ENCODE peak calls at places on chromosomes 7 and 10, in five cellular contexts. O is Calu3, F is stomach, P is MCF 10A, U is brain microvascular endothelial cell. D is an unnamed sample.

GRCh38 chr7:157978766-157979165 is 608.9 kb downstream of the PTPRN2 start:
- DNase-seq in O (no peak), F (no peak), P (no peak), U (no peak), D (no peak)

GRCh38 chr10:71643904-71644303 is 75.7 kb downstream of the C10orf105 start:
- DNase-seq in O (no peak), F (no peak), P (no peak), U (no peak), D (no peak)

GRCh38 chr7:51430480-51431086 is 114.0 kb upstream of the COBL start:
- DNase-seq in O (peak), F (no peak), P (peak), U (peak), D (no peak)

GRCh38 chr7:139522830-139523198 is 671 bp upstream of the CLEC2L start:
- DNase-seq in O (no peak), F (no peak), P (no peak), U (no peak), D (no peak)

GRCh38 chr7:114533151-114533550 is 118.5 kb downstream of the FOXP2 start:
- DNase-seq in O (no peak), F (no peak), P (no peak), U (no peak), D (no peak)

GRCh38 chr10:109922976-109923921 is at the start of gene XPNPEP1:
- DNase-seq in O (peak), F (peak), P (peak), U (peak), D (peak)

GRCh38 chr7:23012186-23012585 is 1.7 kb downstream of the HYCC1 start:
- DNase-seq in O (no peak), F (no peak), P (no peak), U (no peak), D (no peak)

GRCh38 chr7:47967708-47968107 is 11.7 kb downstream of the HUS1 start:
- DNase-seq in O (no peak), F (no peak), P (no peak), U (no peak), D (no peak)

GRCh38 chr7:84548366-84549085 is 353.9 kb upstream of the SEMA3A start:
- DNase-seq in O (no peak), F (no peak), P (no peak), U (peak), D (no peak)

GRCh38 chr10:68625316-68625921 is 65.3 kb downstream of the TET1 start:
- DNase-seq in O (no peak), F (no peak), P (no peak), U (no peak), D (no peak)

GRCh38 chr7:124724516-124725192 is 40.9 kb downstream of the GPR37 start:
- DNase-seq in O (no peak), F (no peak), P (no peak), U (no peak), D (no peak)

GRCh38 chr7:55144333-55144954 is 125.6 kb downstream of the EGFR start:
- DNase-seq in O (peak), F (no peak), P (no peak), U (no peak), D (no peak)

GRCh38 chr10:19966751-19967150 is 150.5 kb downstream of the PLXDC2 start:
- DNase-seq in O (no peak), F (no peak), P (no peak), U (no peak), D (no peak)

GRCh38 chr10:29746080-29746797 is 111.5 kb upstream of the SVIL start:
- DNase-seq in O (no peak), F (no peak), P (no peak), U (peak), D (peak)

GRCh38 chr10:90274721-90275468 is 573.5 kb downstream of the KIF20B start:
- DNase-seq in O (no peak), F (no peak), P (peak), U (no peak), D (no peak)

GRCh38 chr10:5168897-5169296 is 16.1 kb downstream of the AKR1C8 start:
- DNase-seq in O (no peak), F (no peak), P (no peak), U (no peak), D (no peak)

GRCh38 chr7:42227523-42227922 is 9.5 kb downstream of the GLI3 start:
- DNase-seq in O (no peak), F (no peak), P (no peak), U (no peak), D (no peak)

GRCh38 chr7:42226354-42226941 is 10.6 kb downstream of the GLI3 start:
- DNase-seq in O (no peak), F (no peak), P (no peak), U (no peak), D (no peak)

GRCh38 chr7:42224391-42225003 is 12.5 kb downstream of the GLI3 start:
- DNase-seq in O (no peak), F (no peak), P (no peak), U (no peak), D (no peak)

GRCh38 chr7:42231043-42231442 is 6.0 kb downstream of the GLI3 start:
- DNase-seq in O (no peak), F (no peak), P (no peak), U (no peak), D (no peak)

DNA sequence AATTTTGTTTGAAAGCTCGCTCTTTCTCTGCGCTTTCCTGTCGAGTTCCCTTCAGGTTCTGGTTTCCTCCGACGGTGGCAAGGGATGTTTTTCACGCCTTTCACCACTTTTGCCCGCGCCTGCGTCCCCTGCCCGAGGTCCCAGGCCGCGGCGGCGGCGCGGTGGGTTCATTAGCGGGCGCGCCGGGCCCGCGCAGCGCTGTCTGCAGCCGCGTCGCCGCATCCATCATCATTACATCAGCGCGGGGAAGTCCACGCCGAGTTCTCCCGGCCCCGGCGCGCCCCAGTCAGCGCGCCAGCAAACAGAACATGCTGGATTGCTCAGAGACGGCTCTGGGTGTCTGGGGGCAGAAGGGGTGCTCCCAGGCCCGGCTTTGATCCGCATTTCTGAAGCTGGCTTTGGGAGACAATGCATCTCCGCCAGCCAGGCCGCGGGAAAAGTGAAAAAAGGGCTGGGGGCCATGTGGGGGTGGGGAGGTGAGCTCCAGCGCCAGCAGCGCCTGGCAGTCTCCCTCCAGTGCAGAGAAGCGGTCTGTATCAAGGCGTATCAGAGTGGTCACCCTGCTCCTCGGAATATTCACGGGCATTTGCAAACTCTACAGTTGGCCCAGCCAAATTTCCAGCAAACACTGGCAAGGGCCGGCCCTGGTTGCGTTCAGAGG is 8.9 kb downstream of the GLI3 start:
- DNase-seq in O (no peak), F (no peak), P (no peak), U (peak), D (no peak)
- TF ChIP-seq CTCF in O (no peak), F (no peak), P (no peak), U (no peak), D (no peak)

GRCh38 chr7:46933596-46933995 is 648.3 kb downstream of the TNS3 start:
- DNase-seq in O (no peak), F (no peak), P (peak), U (no peak), D (no peak)

GRCh38 chr7:46932266-46932655 is 649.6 kb downstream of the TNS3 start:
- DNase-seq in O (no peak), F (no peak), P (no peak), U (no peak), D (no peak)

GRCh38 chr7:46934198-46934825 is 647.6 kb downstream of the TNS3 start:
- DNase-seq in O (no peak), F (no peak), P (peak), U (peak), D (no peak)

GRCh38 chr7:46930336-46930735 is 651.6 kb downstream of the TNS3 start:
- DNase-seq in O (peak), F (no peak), P (peak), U (peak), D (no peak)

GRCh38 chr7:46932656-46933424 is 649.1 kb downstream of the TNS3 start:
- DNase-seq in O (peak), F (no peak), P (peak), U (peak), D (no peak)
- TF ChIP-seq CTCF in O (no peak), F (no peak), P (peak), U (peak), D (peak)

GRCh38 chr7:127592550-127592949 is 986 bp upstream of the FSCN3 start:
- DNase-seq in O (no peak), F (no peak), P (no peak), U (no peak), D (no peak)

GRCh38 chr7:127600885-127601284 is 7.3 kb downstream of the FSCN3 start:
- DNase-seq in O (no peak), F (no peak), P (no peak), U (no peak), D (no peak)

GRCh38 chr7:127594490-127594889 is 954 bp downstream of the FSCN3 start:
- DNase-seq in O (no peak), F (no peak), P (no peak), U (no peak), D (no peak)

DNA sequence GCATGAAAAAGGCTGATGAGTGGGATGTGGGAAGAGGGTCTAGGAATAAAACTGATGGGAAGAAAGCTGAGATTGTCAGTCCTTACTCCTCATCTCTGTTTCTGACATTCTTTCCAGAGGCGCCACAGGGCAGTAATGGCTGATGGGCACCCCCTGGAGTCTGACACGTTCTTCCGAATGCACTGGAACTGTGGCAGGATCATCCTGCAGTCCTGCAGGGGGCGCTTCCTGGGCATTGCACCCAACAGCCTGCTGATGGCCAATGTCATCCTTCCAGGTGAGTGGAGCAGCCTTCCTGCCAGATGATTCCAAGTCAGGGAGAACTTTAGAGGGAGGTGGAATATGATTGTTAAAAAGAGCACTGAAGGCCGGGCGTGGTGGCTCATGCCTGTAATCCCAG is 4.8 kb downstream of the FSCN3 start:
- DNase-seq in O (peak), F (no peak), P (peak), U (no peak), D (no peak)
- TF ChIP-seq CTCF in O (no peak), F (no peak), P (peak), U (peak), D (no peak)

GRCh38 chr7:50073093-50073492 is 20.0 kb downstream of the ZPBP start:
- DNase-seq in O (no peak), F (no peak), P (no peak), U (no peak), D (no peak)

GRCh38 chr7:50068850-50069551 is 24.0 kb downstream of the ZPBP start:
- DNase-seq in O (peak), F (peak), P (peak), U (peak), D (no peak)

GRCh38 chr7:50069613-50070012 is 23.4 kb downstream of the ZPBP start:
- DNase-seq in O (peak), F (no peak), P (peak), U (no peak), D (no peak)

GRCh38 chr7:50068026-50068425 is 25.0 kb downstream of the ZPBP start:
- DNase-seq in O (peak), F (peak), P (peak), U (no peak), D (no peak)
- TF ChIP-seq CTCF in O (peak), F (peak), P (peak), U (no peak), D (no peak)